ENCODE peak calls at places on chromosomes 11 and 22, in eight cellular contexts. One of them, this sample, is unnamed.

GRCh38 chr11:1459739-1460395 is 26.7 kb downstream of the MOB2 start:
- DNase-seq in glutamatergic neuron: no peak
- DNase-seq in T-helper 17 cell: no peak
- DNase-seq in C1 segment of cervical spinal cord: no peak
- DNase-seq in NCI-H1417: no peak
- DNase-seq in K562: no peak
- DNase-seq in A172: no peak
- DNase-seq in cardiac fibroblast: no peak
- DNase-seq in this sample: no peak

GRCh38 chr11:8290122-8290810 is 26.6 kb upstream of the LMO1 start:
- DNase-seq in glutamatergic neuron: no peak
- DNase-seq in T-helper 17 cell: no peak
- DNase-seq in C1 segment of cervical spinal cord: no peak
- DNase-seq in NCI-H1417: peak
- DNase-seq in K562: no peak
- DNase-seq in A172: no peak
- DNase-seq in cardiac fibroblast: no peak
- DNase-seq in this sample: no peak

GRCh38 chr11:93740802-93741093 is 547 bp downstream of the TAF1D start:
- DNase-seq in glutamatergic neuron: peak
- DNase-seq in T-helper 17 cell: peak
- DNase-seq in C1 segment of cervical spinal cord: no peak
- DNase-seq in NCI-H1417: peak
- DNase-seq in K562: peak
- DNase-seq in A172: peak
- DNase-seq in cardiac fibroblast: peak
- DNase-seq in this sample: no peak

GRCh38 chr22:50242406-50242949 is 2.3 kb downstream of the TUBGCP6 start:
- DNase-seq in glutamatergic neuron: no peak
- DNase-seq in T-helper 17 cell: no peak
- DNase-seq in C1 segment of cervical spinal cord: no peak
- DNase-seq in NCI-H1417: no peak
- DNase-seq in K562: no peak
- DNase-seq in A172: no peak
- DNase-seq in cardiac fibroblast: no peak
- DNase-seq in this sample: no peak

GRCh38 chr22:49547751-49548239 is 279.9 kb downstream of the BRD1 start:
- DNase-seq in glutamatergic neuron: no peak
- DNase-seq in T-helper 17 cell: no peak
- DNase-seq in C1 segment of cervical spinal cord: no peak
- DNase-seq in NCI-H1417: no peak
- DNase-seq in K562: no peak
- DNase-seq in A172: no peak
- DNase-seq in cardiac fibroblast: no peak
- DNase-seq in this sample: no peak

GRCh38 chr11:104105155-104105554 is 58.8 kb downstream of the PDGFD start:
- DNase-seq in glutamatergic neuron: no peak
- DNase-seq in T-helper 17 cell: no peak
- DNase-seq in C1 segment of cervical spinal cord: no peak
- DNase-seq in NCI-H1417: no peak
- DNase-seq in K562: no peak
- DNase-seq in A172: no peak
- DNase-seq in cardiac fibroblast: no peak
- DNase-seq in this sample: no peak

GRCh38 chr11:120820040-120820439 is 203.9 kb upstream of the TBCEL start:
- DNase-seq in glutamatergic neuron: no peak
- DNase-seq in T-helper 17 cell: no peak
- DNase-seq in C1 segment of cervical spinal cord: no peak
- DNase-seq in NCI-H1417: no peak
- DNase-seq in K562: no peak
- DNase-seq in A172: no peak
- DNase-seq in cardiac fibroblast: no peak
- DNase-seq in this sample: no peak

GRCh38 chr22:17802411-17802810 is 28.1 kb upstream of the BID start:
- DNase-seq in glutamatergic neuron: no peak
- DNase-seq in T-helper 17 cell: no peak
- DNase-seq in C1 segment of cervical spinal cord: no peak
- DNase-seq in NCI-H1417: no peak
- DNase-seq in K562: no peak
- DNase-seq in A172: no peak
- DNase-seq in cardiac fibroblast: no peak
- DNase-seq in this sample: no peak

GRCh38 chr11:128819198-128819597 is 47.9 kb downstream of the KCNJ1 start:
- DNase-seq in glutamatergic neuron: no peak
- DNase-seq in T-helper 17 cell: no peak
- DNase-seq in C1 segment of cervical spinal cord: no peak
- DNase-seq in NCI-H1417: no peak
- DNase-seq in K562: no peak
- DNase-seq in A172: no peak
- DNase-seq in cardiac fibroblast: no peak
- DNase-seq in this sample: no peak

GRCh38 chr11:127675602-127676001 is 675.0 kb upstream of the KIRREL3 start:
- DNase-seq in glutamatergic neuron: no peak
- DNase-seq in T-helper 17 cell: no peak
- DNase-seq in C1 segment of cervical spinal cord: no peak
- DNase-seq in NCI-H1417: no peak
- DNase-seq in K562: no peak
- DNase-seq in A172: peak
- DNase-seq in cardiac fibroblast: no peak
- DNase-seq in this sample: no peak

GRCh38 chr11:1652026-1652425 is 22.5 kb downstream of the KRTAP5-5 start:
- DNase-seq in glutamatergic neuron: no peak
- DNase-seq in T-helper 17 cell: no peak
- DNase-seq in C1 segment of cervical spinal cord: no peak
- DNase-seq in NCI-H1417: no peak
- DNase-seq in K562: no peak
- DNase-seq in A172: no peak
- DNase-seq in cardiac fibroblast: no peak
- DNase-seq in this sample: no peak

GRCh38 chr22:36365020-36365411 is 22.8 kb downstream of the MYH9 start:
- DNase-seq in glutamatergic neuron: no peak
- DNase-seq in T-helper 17 cell: peak
- DNase-seq in C1 segment of cervical spinal cord: no peak
- DNase-seq in NCI-H1417: no peak
- DNase-seq in K562: peak
- DNase-seq in A172: peak
- DNase-seq in cardiac fibroblast: peak
- DNase-seq in this sample: peak

GRCh38 chr11:72239296-72239848 is 4.6 kb downstream of the PHOX2A start:
- DNase-seq in glutamatergic neuron: peak
- DNase-seq in T-helper 17 cell: no peak
- DNase-seq in C1 segment of cervical spinal cord: no peak
- DNase-seq in NCI-H1417: no peak
- DNase-seq in K562: no peak
- DNase-seq in A172: no peak
- DNase-seq in cardiac fibroblast: peak
- DNase-seq in this sample: no peak

GRCh38 chr11:13465909-13466371 is 2.9 kb upstream of the BTBD10 start:
- DNase-seq in glutamatergic neuron: no peak
- DNase-seq in T-helper 17 cell: no peak
- DNase-seq in C1 segment of cervical spinal cord: no peak
- DNase-seq in NCI-H1417: peak
- DNase-seq in K562: peak
- DNase-seq in A172: peak
- DNase-seq in cardiac fibroblast: peak
- DNase-seq in this sample: no peak

GRCh38 chr22:28203286-28203685 is 284.2 kb upstream of the PITPNB start:
- DNase-seq in glutamatergic neuron: no peak
- DNase-seq in T-helper 17 cell: no peak
- DNase-seq in C1 segment of cervical spinal cord: no peak
- DNase-seq in NCI-H1417: no peak
- DNase-seq in K562: no peak
- DNase-seq in A172: no peak
- DNase-seq in cardiac fibroblast: no peak
- DNase-seq in this sample: no peak

GRCh38 chr22:24997023-24997422 is 44.5 kb downstream of the KIAA1671 start:
- DNase-seq in glutamatergic neuron: no peak
- DNase-seq in T-helper 17 cell: no peak
- DNase-seq in C1 segment of cervical spinal cord: no peak
- DNase-seq in NCI-H1417: no peak
- DNase-seq in K562: no peak
- DNase-seq in A172: no peak
- DNase-seq in cardiac fibroblast: no peak
- DNase-seq in this sample: no peak

GRCh38 chr11:27618591-27618990 is 81.7 kb downstream of the BDNF start:
- DNase-seq in glutamatergic neuron: no peak
- DNase-seq in T-helper 17 cell: no peak
- DNase-seq in C1 segment of cervical spinal cord: no peak
- DNase-seq in NCI-H1417: no peak
- DNase-seq in K562: no peak
- DNase-seq in A172: peak
- DNase-seq in cardiac fibroblast: no peak
- DNase-seq in this sample: no peak

This sample was measured in activated B cell treated with CpG ODN at 0.5 μM for 24 hours.